ENCODE peak calls at places on chromosomes 2 and 18, in four cellular contexts. I is CD8-positive, alpha-beta T cell; N is left lung; G is cardiac muscle cell. X is an unnamed sample.

GRCh38 chr2:18966131-18966530 is 376.8 kb upstream of the NT5C1B start:
- DNase-seq in I (no peak), N (no peak), G (no peak), X (no peak)

GRCh38 chr2:2527162-2527561 is 196.1 kb upstream of the MYT1L start:
- DNase-seq in I (no peak), N (no peak), G (no peak), X (no peak)

GRCh38 chr2:210477496-210477895 is 937 bp upstream of the LANCL1 start:
- DNase-seq in I (no peak), N (no peak), G (peak), X (no peak)

GRCh38 chr2:205321240-205321639 is 361.1 kb upstream of the NRP2 start:
- DNase-seq in I (no peak), N (no peak), G (peak), X (no peak)

GRCh38 chr2:186595219-186595618 is 5.4 kb downstream of the ITGAV start:
- DNase-seq in I (no peak), N (no peak), G (peak), X (no peak)

GRCh38 chr2:10278763-10279471 is 23.8 kb upstream of the HPCAL1 start:
- DNase-seq in I (no peak), N (no peak), G (no peak), X (no peak)

GRCh38 chr18:33914399-33914798 is 310.3 kb downstream of the NOL4 start:
- DNase-seq in I (no peak), N (no peak), G (no peak), X (no peak)

GRCh38 chr2:70463581-70463980 is 90.0 kb downstream of the TGFA start:
- DNase-seq in I (no peak), N (no peak), G (no peak), X (no peak)

GRCh38 chr2:73987109-73987947 is 2.6 kb downstream of the TET3 start:
- DNase-seq in I (peak), N (peak), G (peak), X (peak)

GRCh38 chr2:224552771-224553170 is 32.4 kb downstream of the CUL3 start:
- DNase-seq in I (no peak), N (no peak), G (no peak), X (no peak)

GRCh38 chr2:144078091-144078490 is 441.8 kb downstream of the ZEB2 start:
- DNase-seq in I (no peak), N (no peak), G (peak), X (no peak)

GRCh38 chr2:110993557-110994231 is 127.0 kb upstream of the BCL2L11 start:
- DNase-seq in I (no peak), N (peak), G (peak), X (peak)

GRCh38 chr2:197212344-197213262 is 98.0 kb downstream of the ANKRD44 start:
- DNase-seq in I (peak), N (no peak), G (no peak), X (no peak)

GRCh38 chr2:128408349-128409305 is 90.0 kb upstream of the HS6ST1 start:
- DNase-seq in I (no peak), N (no peak), G (peak), X (no peak)

GRCh38 chr2:170235860-170236638 is 58.1 kb downstream of the MYO3B start:
- DNase-seq in I (no peak), N (no peak), G (peak), X (no peak)

GRCh38 chr2:231924889-231925275 is 1.3 kb downstream of the NPPC start:
- DNase-seq in I (no peak), N (no peak), G (no peak), X (peak)

GRCh38 chr2:86249843-86250402 is 50.7 kb downstream of the MRPL35 start:
- DNase-seq in I (no peak), N (no peak), G (peak), X (no peak)

GRCh38 chr2:3175568-3175955 is 202.1 kb downstream of the EIPR1 start:
- DNase-seq in I (no peak), N (no peak), G (no peak), X (peak)

GRCh38 chr2:36433311-36434217 is 78.0 kb downstream of the CRIM1 start:
- DNase-seq in I (no peak), N (no peak), G (peak), X (no peak)

GRCh38 chr2:190746971-190747761 is 98.3 kb downstream of the NAB1 start:
- DNase-seq in I (no peak), N (no peak), G (peak), X (no peak)

GRCh38 chr2:200454839-200455801 is 54.7 kb downstream of the KCTD18 start:
- DNase-seq in I (no peak), N (no peak), G (no peak), X (no peak)

GRCh38 chr18:48622911-48623431 is 84.1 kb downstream of the CTIF start:
- DNase-seq in I (no peak), N (no peak), G (no peak), X (no peak)

GRCh38 chr18:59685501-59685900 is 11.7 kb downstream of the CCBE1 start:
- DNase-seq in I (no peak), N (no peak), G (no peak), X (no peak)

GRCh38 chr2:235264512-235264911 is 229.3 kb upstream of the AGAP1 start:
- DNase-seq in I (no peak), N (no peak), G (no peak), X (no peak)

GRCh38 chr2:159139216-159139933 is 147.1 kb downstream of the WDSUB1 start:
- DNase-seq in I (no peak), N (no peak), G (peak), X (no peak)

DNA sequence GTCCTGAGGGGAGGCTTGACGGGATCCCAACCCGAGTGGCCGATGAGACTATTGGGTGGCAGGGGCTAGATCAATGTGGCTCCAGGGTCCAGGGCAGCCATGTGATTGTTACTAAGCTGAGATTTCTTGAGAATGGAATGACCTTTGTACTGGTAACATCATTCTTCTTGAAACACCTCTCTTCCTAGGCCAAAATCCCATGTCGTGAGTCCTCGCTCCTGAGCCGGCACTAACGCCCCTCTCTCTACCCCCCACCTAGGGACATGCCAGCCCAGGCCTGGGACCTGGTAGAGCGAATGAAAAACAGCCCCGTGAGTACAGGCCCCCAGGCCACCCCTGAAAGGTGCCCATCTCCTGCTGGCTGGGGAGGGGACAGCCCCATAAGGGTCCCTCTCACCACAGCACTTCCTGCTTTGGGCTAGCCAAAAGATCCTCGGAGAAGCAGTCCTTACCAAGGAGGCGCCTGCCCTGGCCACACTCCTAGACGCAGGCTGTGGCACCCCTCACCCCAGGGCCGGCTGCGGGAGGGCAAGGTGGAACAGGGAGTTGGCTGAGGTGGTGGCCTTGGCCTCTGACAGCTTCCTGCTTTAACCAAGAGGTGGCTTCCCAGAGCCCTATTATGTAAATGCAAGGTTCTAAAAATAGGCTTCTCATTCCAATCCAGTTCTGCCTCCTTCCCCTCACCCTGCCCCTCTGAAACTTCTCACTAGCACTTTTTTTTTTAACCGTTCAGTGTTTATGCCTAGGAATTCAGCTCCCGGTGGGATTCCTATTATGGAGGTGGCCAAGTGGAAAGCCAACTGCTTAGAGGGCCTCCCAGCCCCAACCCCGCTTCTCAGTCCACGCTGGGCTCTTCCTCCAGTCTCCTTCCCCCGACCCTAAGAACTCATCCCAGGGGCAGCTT is 126.6 kb upstream of the PPP1CB start:
- DNase-seq in I (peak), N (peak), G (peak), X (peak)
- H3K4me3 ChIP-seq in I (peak), N (no peak), G (no peak), X (no peak)

DNA sequence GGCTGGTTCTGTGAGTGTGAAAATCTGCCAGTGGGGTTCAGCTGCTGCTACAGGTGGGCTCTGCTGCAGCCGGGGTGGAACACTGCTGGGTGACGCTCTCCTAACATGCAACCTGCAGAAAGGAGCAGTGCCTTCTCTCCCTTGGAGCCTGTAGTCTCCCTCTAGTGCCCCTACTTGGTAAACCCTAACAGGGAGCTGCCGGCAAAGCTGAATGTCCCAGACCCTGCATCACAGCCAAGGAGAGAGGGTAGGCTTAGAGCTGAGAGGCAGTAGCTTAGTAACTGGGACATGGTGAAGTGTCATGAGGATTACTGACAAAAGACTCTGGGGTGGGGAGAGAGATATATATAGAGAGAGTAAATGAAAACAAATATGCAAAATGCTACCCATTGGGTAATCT is 9.8 kb downstream of the NCAPH start:
- DNase-seq in I (peak), N (no peak), G (no peak), X (no peak)
- TF ChIP-seq CTCF in I (peak), N (no peak), G (peak), X (no peak)

GRCh38 chr2:216632321-216632951 is 784 bp upstream of the IGFBP2 start:
- DNase-seq in I (no peak), N (no peak), G (no peak), X (no peak)
- H3K4me3 ChIP-seq in I (no peak), N (no peak), G (peak), X (no peak)

GRCh38 chr2:133596701-133597393 is 28.6 kb upstream of the NCKAP5 start:
- DNase-seq in I (no peak), N (no peak), G (no peak), X (no peak)
- TF ChIP-seq CTCF in I (no peak), N (no peak), G (no peak), X (no peak)